ENCODE peak calls at places on chromosomes 13 and 19, in four cellular contexts. P is cardiac fibroblast, C is PC-3, I is left lung. T is an unnamed sample.
A peak's percentile ranks its signal among the peaks of the same experiment; 100 is the strongest.

GRCh38 chr13:113453962-113454361 is 674 bp upstream of the ADPRHL1 start:
- DNase-seq in P (peak; percentile 76), C (no peak), I (no peak), T (no peak)

GRCh38 chr19:16076958-16077611 is 790 bp downstream of the TPM4 start:
- DNase-seq in P (peak; percentile 53), C (no peak), I (peak; percentile 66), T (no peak)

GRCh38 chr13:113887700-113888201 is 23.9 kb upstream of the GAS6 start:
- DNase-seq in P (peak; percentile 74), C (no peak), I (no peak), T (no peak)

GRCh38 chr13:53445682-53446081 is 417.1 kb downstream of the OLFM4 start:
- DNase-seq in P (no peak), C (no peak), I (no peak), T (no peak)

GRCh38 chr13:113648218-113648615 is 9.8 kb downstream of the ATP4B start:
- DNase-seq in P (no peak), C (no peak), I (peak; percentile 16), T (no peak)

GRCh38 chr13:76387561-76387960 is 498.6 kb downstream of the KCTD12 start:
- DNase-seq in P (no peak), C (no peak), I (no peak), T (peak; percentile 23)

GRCh38 chr13:95689582-95689926 is 12.6 kb downstream of the DNAJC3 start:
- DNase-seq in P (no peak), C (no peak), I (no peak), T (no peak)

GRCh38 chr19:6736169-6736916 is 1.0 kb downstream of the GPR108 start:
- DNase-seq in P (peak; percentile 95), C (peak; percentile 85), I (peak; percentile 87), T (peak; percentile 85)

GRCh38 chr19:10655457-10656312 is 1.5 kb downstream of the ILF3 start:
- DNase-seq in P (peak; percentile 20), C (peak; percentile 39), I (no peak), T (peak; percentile 34)

GRCh38 chr13:79686441-79686840 is 205.5 kb downstream of the NDFIP2 start:
- DNase-seq in P (peak; percentile 79), C (no peak), I (no peak), T (no peak)

GRCh38 chr19:53102701-53103140 is 501 bp downstream of the ZNF160 start:
- DNase-seq in P (peak; percentile 57), C (peak; percentile 26), I (peak; percentile 40), T (no peak)

GRCh38 chr13:26722321-26722720 is 38.3 kb downstream of the GPR12 start:
- DNase-seq in P (no peak), C (no peak), I (no peak), T (no peak)

GRCh38 chr13:91513790-91514189 is 115.4 kb downstream of the GPC5 start:
- DNase-seq in P (no peak), C (no peak), I (no peak), T (no peak)

GRCh38 chr19:18895828-18896341 is at the start of gene CERS1:
- DNase-seq in P (no peak), C (no peak), I (no peak), T (no peak)

GRCh38 chr13:72258340-72258981 is 391.5 kb upstream of the DACH1 start:
- DNase-seq in P (no peak), C (no peak), I (no peak), T (no peak)

GRCh38 chr13:42048625-42049453 is at the start of gene DGKH:
- DNase-seq in P (peak; percentile 84), C (peak; percentile 61), I (peak; percentile 89), T (peak; percentile 59)

GRCh38 chr13:113091211-113091771 is 14.3 kb upstream of the F7 start:
- DNase-seq in P (no peak), C (no peak), I (no peak), T (no peak)

GRCh38 chr13:34347784-34348573 is 530.0 kb downstream of the RFC3 start:
- DNase-seq in P (no peak), C (peak; percentile 92), I (no peak), T (peak; percentile 83)

GRCh38 chr13:48586591-48587103 is 53.8 kb upstream of the RCBTB2 start:
- DNase-seq in P (peak; percentile 80), C (no peak), I (no peak), T (no peak)

GRCh38 chr19:49133621-49134454 is 14.5 kb downstream of the PPFIA3 start:
- DNase-seq in P (peak; percentile 65), C (no peak), I (peak; percentile 83), T (peak; percentile 75)

GRCh38 chr19:2374808-2375207 is 14.7 kb downstream of the TMPRSS9 start:
- DNase-seq in P (no peak), C (no peak), I (no peak), T (no peak)

GRCh38 chr13:49791214-49791752 is 1.2 kb downstream of the KPNA3 start:
- DNase-seq in P (peak; percentile 50), C (peak; percentile 30), I (no peak), T (peak; percentile 39)

GRCh38 chr13:31161583-31162150 is at the start of gene HSPH1:
- DNase-seq in P (peak; percentile 98), C (peak; percentile 95), I (peak; percentile 99), T (peak; percentile 93)

GRCh38 chr19:1956868-1957492 is 16.0 kb downstream of the CSNK1G2 start:
- DNase-seq in P (no peak), C (no peak), I (no peak), T (no peak)

GRCh38 chr13:97944396-97945029 is 9.0 kb upstream of the IPO5 start:
- DNase-seq in P (peak; percentile 61), C (peak; percentile 87), I (no peak), T (peak; percentile 70)

GRCh38 chr13:21967871-21968270 is 297.0 kb downstream of the FGF9 start:
- DNase-seq in P (no peak), C (no peak), I (no peak), T (no peak)

GRCh38 chr13:80048030-80048429 is 292.9 kb downstream of the SPRY2 start:
- DNase-seq in P (peak; percentile 8), C (no peak), I (no peak), T (no peak)

GRCh38 chr19:49591731-49592485 is 926 bp downstream of the PRR12 start:
- DNase-seq in P (peak; percentile 42), C (peak; percentile 57), I (peak; percentile 54), T (peak; percentile 31)

GRCh38 chr19:13234518-13234917 is 84.3 kb downstream of the IER2 start:
- DNase-seq in P (peak; percentile 12), C (peak; percentile 71), I (peak; percentile 60), T (no peak)

GRCh38 chr13:100797921-100798320 is 123.3 kb upstream of the TMTC4 start:
- DNase-seq in P (no peak), C (no peak), I (no peak), T (no peak)

GRCh38 chr13:93875527-93875926 is 604.0 kb downstream of the DCT start:
- DNase-seq in P (peak; percentile 67), C (peak; percentile 59), I (no peak), T (peak; percentile 23)

GRCh38 chr19:47891923-47892666 is 6.0 kb upstream of the SULT2A1 start:
- DNase-seq in P (peak; percentile 28), C (no peak), I (peak; percentile 25), T (peak; percentile 5)

GRCh38 chr19:4575978-4576933 is 16.8 kb upstream of the SEMA6B start:
- DNase-seq in P (peak; percentile 78), C (peak; percentile 68), I (peak; percentile 63), T (peak; percentile 27)

GRCh38 chr19:3987619-3988371 is 2.5 kb upstream of the EEF2 start:
- DNase-seq in P (peak; percentile 88), C (peak; percentile 87), I (peak; percentile 90), T (peak; percentile 72)

GRCh38 chr13:26025196-26025595 is 26.6 kb downstream of the SHISA2 start:
- DNase-seq in P (no peak), C (no peak), I (no peak), T (no peak)

GRCh38 chr13:52345048-52345447 is 60.9 kb downstream of the THSD1 start:
- DNase-seq in P (peak; percentile 56), C (no peak), I (no peak), T (peak; percentile 80)

GRCh38 chr13:23810842-23811241 is 78.4 kb downstream of the MIPEP start:
- DNase-seq in P (no peak), C (no peak), I (no peak), T (no peak)

GRCh38 chr13:95338905-95339304 is 37.7 kb upstream of the ABCC4 start:
- DNase-seq in P (no peak), C (no peak), I (no peak), T (no peak)

GRCh38 chr19:35291916-35292315 is at the start of gene MAG:
- DNase-seq in P (no peak), C (no peak), I (no peak), T (no peak)
- H3K4me3 ChIP-seq in P (no peak within 1 kb of the TSS), C (no peak within 1 kb of the TSS), I (no peak within 1 kb of the TSS), T (no peak within 1 kb of the TSS)

DNA sequence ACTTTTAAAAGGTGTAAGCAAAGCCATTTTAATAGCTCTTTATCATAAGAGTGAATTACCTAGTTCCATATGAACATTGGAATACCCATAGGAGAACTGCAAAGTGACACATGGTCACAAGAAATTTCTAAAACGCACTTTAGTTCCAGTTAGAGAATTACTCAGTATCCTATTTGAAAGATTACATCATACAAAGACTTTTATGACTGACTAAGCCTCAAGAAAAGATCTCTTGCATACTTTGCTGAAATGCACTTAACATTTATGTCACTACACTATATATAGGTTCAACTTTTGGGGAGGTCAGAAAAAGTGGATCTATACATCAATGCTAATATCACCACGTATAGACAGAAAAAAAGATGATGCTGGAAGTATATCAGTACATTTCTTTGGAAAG is 7.1 kb downstream of the PCDH9 start:
- DNase-seq in P (peak; percentile 48), C (peak; percentile 6), I (no peak), T (peak; percentile 43)
- H3K4me3 ChIP-seq in P (no peak overlapping the region), C (no peak overlapping the region), I (no peak overlapping the region), T (no peak overlapping the region)

GRCh38 chr19:45340232-45340898 is at the start of gene KLC3:
- DNase-seq in P (no peak), C (peak; percentile 70), I (no peak), T (peak; percentile 29)
- H3K4me3 ChIP-seq in P (no peak within 1 kb of the TSS), C (peak within 1 kb of the TSS; percentile 75), I (peak within 1 kb of the TSS; percentile 34), T (peak within 1 kb of the TSS; percentile 80)

GRCh38 chr19:41327076-41327475 is 17.1 kb downstream of the CCDC97 start:
- DNase-seq in P (no peak), C (no peak), I (no peak), T (no peak)
- H3K4me3 ChIP-seq in P (no peak overlapping the region), C (peak overlapping the region; percentile 16), I (peak overlapping the region; percentile 36), T (peak overlapping the region; percentile 24)

GRCh38 chr19:46785980-46786235 is 2.5 kb downstream of the SLC1A5 start:
- DNase-seq in P (no peak), C (no peak), I (no peak), T (no peak)

GRCh38 chr19:46783670-46784069 is 4.7 kb downstream of the SLC1A5 start:
- DNase-seq in P (no peak), C (no peak), I (no peak), T (no peak)

GRCh38 chr19:46785054-46785979 is 3.1 kb downstream of the SLC1A5 start:
- DNase-seq in P (peak; percentile 24), C (no peak), I (no peak), T (no peak)

GRCh38 chr19:46782355-46783019 is 5.9 kb downstream of the SLC1A5 start:
- DNase-seq in P (no peak), C (no peak), I (no peak), T (no peak)

GRCh38 chr19:46784262-46785053 is 3.9 kb downstream of the SLC1A5 start:
- DNase-seq in P (peak; percentile 91), C (peak; percentile 80), I (peak; percentile 88), T (peak; percentile 89)
- H3K4me3 ChIP-seq in P (peak overlapping the region; percentile 32), C (peak overlapping the region; percentile 91), I (peak overlapping the region; percentile 91), T (peak overlapping the region; percentile 77)